ENCODE peak calls at places on chromosomes 13 and 19, in eight cellular contexts. M is uterus, I is A549, F is cardiac muscle cell, Y is Panc1, C is left ventricle myocardium inferior, N is ascending aorta, T is psoas muscle. Q is an unnamed sample.

GRCh38 chr13:38821753-38822551 is 135.1 kb downstream of the FREM2 start:
- DNase-seq in M (no peak), I (no peak), F (no peak), Y (no peak), C (no peak), N (no peak), T (no peak), Q (no peak)

GRCh38 chr19:4640247-4641000 is 1.1 kb downstream of the TNFAIP8L1 start:
- DNase-seq in M (no peak), I (no peak), F (no peak), Y (no peak), C (no peak), N (no peak), T (peak), Q (no peak)

GRCh38 chr19:33501957-33502356 is 19.6 kb downstream of the PEPD start:
- DNase-seq in M (no peak), I (no peak), F (no peak), Y (no peak), C (no peak), N (no peak), T (no peak), Q (no peak)

GRCh38 chr19:22545751-22546150 is 88.4 kb upstream of the ZNF492 start:
- DNase-seq in M (peak), I (peak), F (peak), Y (no peak), C (peak), N (no peak), T (no peak), Q (no peak)

GRCh38 chr19:13537454-13537853 is 31.2 kb upstream of the CACNA1A start:
- DNase-seq in M (no peak), I (no peak), F (no peak), Y (no peak), C (no peak), N (no peak), T (no peak), Q (no peak)

GRCh38 chr13:26971990-26972888 is 199.4 kb downstream of the USP12 start:
- DNase-seq in M (no peak), I (peak), F (peak), Y (no peak), C (no peak), N (no peak), T (no peak), Q (no peak)

GRCh38 chr19:48419158-48419920 is 25.9 kb downstream of the GRIN2D start:
- DNase-seq in M (peak), I (peak), F (peak), Y (no peak), C (peak), N (no peak), T (peak), Q (peak)

GRCh38 chr19:32416749-32417469 is 11.3 kb downstream of the DPY19L3 start:
- DNase-seq in M (no peak), I (no peak), F (no peak), Y (no peak), C (no peak), N (no peak), T (no peak), Q (no peak)

GRCh38 chr19:7540761-7541480 is 5.4 kb downstream of the PNPLA6 start:
- DNase-seq in M (no peak), I (peak), F (peak), Y (no peak), C (no peak), N (no peak), T (no peak), Q (peak)

GRCh38 chr13:109336730-109337129 is 449.7 kb downstream of the IRS2 start:
- DNase-seq in M (no peak), I (peak), F (peak), Y (no peak), C (no peak), N (no peak), T (no peak), Q (no peak)

GRCh38 chr19:43465468-43466120 is at the start of gene LYPD3:
- DNase-seq in M (peak), I (no peak), F (peak), Y (no peak), C (no peak), N (no peak), T (peak), Q (peak)

GRCh38 chr13:34156841-34157365 is 339.0 kb downstream of the RFC3 start:
- DNase-seq in M (peak), I (peak), F (peak), Y (peak), C (peak), N (peak), T (peak), Q (peak)

GRCh38 chr13:67515895-67516294 is 285.8 kb upstream of the PCDH9 start:
- DNase-seq in M (no peak), I (no peak), F (no peak), Y (no peak), C (no peak), N (no peak), T (no peak), Q (no peak)

GRCh38 chr19:34600366-34600765 is 76.6 kb downstream of the SCGB2B2 start:
- DNase-seq in M (no peak), I (no peak), F (no peak), Y (no peak), C (no peak), N (no peak), T (no peak), Q (no peak)

GRCh38 chr19:35732540-35733179 is 9.6 kb downstream of the IGFLR1 start:
- DNase-seq in M (peak), I (no peak), F (no peak), Y (no peak), C (no peak), N (no peak), T (no peak), Q (no peak)

GRCh38 chr19:33292595-33293254 is 9.6 kb downstream of the CEBPA start:
- DNase-seq in M (no peak), I (peak), F (peak), Y (no peak), C (no peak), N (no peak), T (no peak), Q (peak)

GRCh38 chr13:40064723-40065122 is 409.3 kb downstream of the COG6 start:
- DNase-seq in M (peak), I (peak), F (peak), Y (no peak), C (no peak), N (peak), T (no peak), Q (no peak)

DNA sequence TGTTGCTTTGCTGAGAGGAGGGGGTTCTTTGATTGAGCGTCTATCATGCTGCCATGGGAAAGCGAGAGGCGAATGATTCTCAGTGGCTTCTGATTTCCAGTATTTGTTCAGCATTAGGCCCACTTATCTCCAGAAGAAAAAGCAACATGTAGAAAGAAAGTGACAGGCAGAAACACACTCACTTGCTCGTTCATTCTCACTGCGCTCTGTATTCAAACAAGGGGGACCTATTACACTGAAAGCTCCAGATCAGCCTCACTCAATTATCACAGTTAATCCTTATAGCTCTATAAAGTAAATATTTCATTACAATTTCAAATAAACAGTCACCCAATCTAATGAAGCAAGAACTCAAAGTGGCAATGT is 106.8 kb downstream of the DACH1 start:
- DNase-seq in M (no peak), I (no peak), F (no peak), Y (no peak), C (no peak), N (no peak), T (no peak), Q (no peak)
- H3K27ac ChIP-seq in M (no peak), I (no peak), F (peak), Y (no peak), C (no peak), N (no peak), T (no peak), Q (peak)

GRCh38 chr19:55114566-55115145 is 2.8 kb downstream of the PPP1R12C start:
- DNase-seq in M (no peak), I (no peak), F (no peak), Y (no peak), C (no peak), N (no peak), T (no peak), Q (no peak)
- H3K27ac ChIP-seq in M (peak), I (no peak), F (no peak), Y (no peak), C (peak), N (peak), T (peak), Q (no peak)

GRCh38 chr13:114264886-114265611 is 16.4 kb upstream of the UPF3A start:
- DNase-seq in M (no peak), I (no peak), F (no peak), Y (no peak), C (no peak), N (no peak), T (no peak), Q (no peak)

GRCh38 chr13:114261328-114261965 is 20.0 kb upstream of the UPF3A start:
- DNase-seq in M (no peak), I (no peak), F (no peak), Y (no peak), C (no peak), N (no peak), T (no peak), Q (no peak)

GRCh38 chr13:114266241-114266640 is 15.2 kb upstream of the UPF3A start:
- DNase-seq in M (no peak), I (no peak), F (no peak), Y (no peak), C (no peak), N (no peak), T (no peak), Q (no peak)

GRCh38 chr13:114260818-114261217 is 20.6 kb upstream of the UPF3A start:
- DNase-seq in M (no peak), I (no peak), F (no peak), Y (no peak), C (no peak), N (no peak), T (no peak), Q (no peak)

GRCh38 chr13:114263590-114263989 is 17.8 kb upstream of the UPF3A start:
- DNase-seq in M (no peak), I (no peak), F (no peak), Y (no peak), C (no peak), N (no peak), T (no peak), Q (no peak)
- H3K27ac ChIP-seq in M (no peak), I (no peak), F (no peak), Y (no peak), C (no peak), N (no peak), T (no peak), Q (no peak)

DNA sequence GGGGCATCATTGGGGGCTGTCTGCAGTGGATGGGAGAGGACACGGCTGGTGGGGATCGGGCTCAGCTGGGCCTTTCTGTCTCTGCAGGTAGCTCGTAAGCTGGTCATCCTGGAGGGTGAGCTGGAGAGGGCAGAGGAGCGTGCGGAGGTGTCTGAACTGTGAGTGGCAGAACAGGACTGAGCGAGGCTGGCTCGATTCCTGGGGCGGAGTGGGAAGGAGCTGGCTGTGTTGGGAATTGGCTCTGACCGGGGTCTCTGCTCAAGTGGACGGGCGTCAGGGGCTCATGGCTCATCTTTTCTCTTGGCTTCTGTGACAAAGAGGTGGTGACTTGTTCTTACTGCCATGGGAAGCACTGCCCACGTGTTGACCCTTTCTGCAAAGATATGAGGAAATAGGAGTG is 11.6 kb downstream of the TPM4 start:
- DNase-seq in M (no peak), I (no peak), F (no peak), Y (no peak), C (no peak), N (peak), T (no peak), Q (no peak)
- H3K27ac ChIP-seq in M (peak), I (peak), F (no peak), Y (no peak), C (no peak), N (peak), T (no peak), Q (peak)

Q was measured in left lung.